ENCODE peak calls at places on chromosomes 5 and 9, in six cellular contexts. A, Y, W, D, K and F are unnamed samples.

GRCh38 chr9:21710792-21711191 is 91.6 kb upstream of the MTAP start:
- DNase-seq in A (no peak), Y (no peak), W (no peak), D (no peak), K (no peak), F (no peak)

GRCh38 chr9:111559000-111559610 is 34.1 kb downstream of the ZNF483 start:
- DNase-seq in A (no peak), Y (no peak), W (no peak), D (no peak), K (no peak), F (no peak)

GRCh38 chr5:140833993-140834392 is at the start of gene PCDHA7:
- DNase-seq in A (no peak), Y (peak; percentile 32), W (no peak), D (no peak), K (peak; percentile 6), F (peak; percentile 16)

GRCh38 chr9:8784813-8785212 is 985.2 kb upstream of the DMAC1 start:
- DNase-seq in A (no peak), Y (no peak), W (no peak), D (no peak), K (no peak), F (no peak)

GRCh38 chr5:108521841-108522506 is 140.1 kb upstream of the FBXL17 start:
- DNase-seq in A (peak; percentile 71), Y (peak; percentile 53), W (peak; percentile 57), D (peak; percentile 18), K (peak; percentile 73), F (peak; percentile 60)

GRCh38 chr9:88730780-88731179 is 195.8 kb downstream of the NXNL2 start:
- DNase-seq in A (no peak), Y (no peak), W (no peak), D (no peak), K (no peak), F (no peak)

GRCh38 chr9:69261636-69262035 is 63.4 kb upstream of the ENTREP1 start:
- DNase-seq in A (no peak), Y (no peak), W (no peak), D (no peak), K (no peak), F (no peak)

GRCh38 chr9:37987467-37987981 is 81.5 kb downstream of the SHB start:
- DNase-seq in A (no peak), Y (no peak), W (no peak), D (no peak), K (peak; percentile 36), F (no peak)

GRCh38 chr5:83001788-83002381 is 75.3 kb downstream of the TMEM167A start:
- DNase-seq in A (no peak), Y (no peak), W (no peak), D (no peak), K (no peak), F (no peak)
- TF ChIP-seq POLR2A in A (no peak), Y (no peak), W (no peak), D (no peak), K (no peak), F (no peak)

GRCh38 chr9:78782234-78782633 is 485.3 kb downstream of the PSAT1 start:
- DNase-seq in A (no peak), Y (no peak), W (no peak), D (no peak), K (no peak), F (no peak)

GRCh38 chr9:78786794-78787193 is 489.9 kb downstream of the PSAT1 start:
- DNase-seq in A (peak; percentile 57), Y (no peak), W (no peak), D (peak; percentile 3), K (no peak), F (no peak)

GRCh38 chr9:78782858-78783257 is 485.9 kb downstream of the PSAT1 start:
- DNase-seq in A (no peak), Y (no peak), W (no peak), D (no peak), K (no peak), F (no peak)

GRCh38 chr9:78781681-78782080 is 484.8 kb downstream of the PSAT1 start:
- DNase-seq in A (no peak), Y (no peak), W (no peak), D (no peak), K (no peak), F (no peak)

GRCh38 chr9:78783743-78784142 is 486.8 kb downstream of the PSAT1 start:
- DNase-seq in A (no peak), Y (no peak), W (no peak), D (no peak), K (no peak), F (peak; percentile 2)
- TF ChIP-seq CTCF in A (peak; percentile 6), Y (no peak), W (no peak), D (no peak), K (no peak), F (peak; percentile 34)

GRCh38 chr5:174384509-174384947 is 339.0 kb downstream of the NSG2 start:
- DNase-seq in A (no peak), Y (no peak), W (no peak), D (no peak), K (no peak), F (peak; percentile 48)
- TF ChIP-seq MYC in A (no peak), Y (no peak), W (no peak), D (no peak), K (no peak), F (no peak)

GRCh38 chr9:129140397-129141065 is 29.3 kb downstream of the PTPA start:
- DNase-seq in A (peak; percentile 16), Y (peak; percentile 56), W (no peak), D (no peak), K (peak; percentile 57), F (peak; percentile 81)
- TF ChIP-seq POLR2A in A (peak; percentile 15), Y (peak; percentile 59), W (peak; percentile 47), D (peak; percentile 41), K (no peak), F (no peak)

GRCh38 chr9:101176384-101176783 is 147.9 kb downstream of the PLPPR1 start:
- DNase-seq in A (no peak), Y (peak; percentile 17), W (no peak), D (no peak), K (peak; percentile 6), F (peak; percentile 35)
- TF ChIP-seq CTCF in A (peak; percentile 17), Y (no peak), W (peak; percentile 26), D (no peak), K (peak; percentile 9), F (peak; percentile 31)

GRCh38 chr5:91175708-91176107 is 207.4 kb downstream of the ARRDC3 start:
- DNase-seq in A (no peak), Y (no peak), W (no peak), D (no peak), K (no peak), F (peak; percentile 17)
- TF ChIP-seq MYC in A (no peak), Y (no peak), W (no peak), D (no peak), K (no peak), F (no peak)

DNA sequence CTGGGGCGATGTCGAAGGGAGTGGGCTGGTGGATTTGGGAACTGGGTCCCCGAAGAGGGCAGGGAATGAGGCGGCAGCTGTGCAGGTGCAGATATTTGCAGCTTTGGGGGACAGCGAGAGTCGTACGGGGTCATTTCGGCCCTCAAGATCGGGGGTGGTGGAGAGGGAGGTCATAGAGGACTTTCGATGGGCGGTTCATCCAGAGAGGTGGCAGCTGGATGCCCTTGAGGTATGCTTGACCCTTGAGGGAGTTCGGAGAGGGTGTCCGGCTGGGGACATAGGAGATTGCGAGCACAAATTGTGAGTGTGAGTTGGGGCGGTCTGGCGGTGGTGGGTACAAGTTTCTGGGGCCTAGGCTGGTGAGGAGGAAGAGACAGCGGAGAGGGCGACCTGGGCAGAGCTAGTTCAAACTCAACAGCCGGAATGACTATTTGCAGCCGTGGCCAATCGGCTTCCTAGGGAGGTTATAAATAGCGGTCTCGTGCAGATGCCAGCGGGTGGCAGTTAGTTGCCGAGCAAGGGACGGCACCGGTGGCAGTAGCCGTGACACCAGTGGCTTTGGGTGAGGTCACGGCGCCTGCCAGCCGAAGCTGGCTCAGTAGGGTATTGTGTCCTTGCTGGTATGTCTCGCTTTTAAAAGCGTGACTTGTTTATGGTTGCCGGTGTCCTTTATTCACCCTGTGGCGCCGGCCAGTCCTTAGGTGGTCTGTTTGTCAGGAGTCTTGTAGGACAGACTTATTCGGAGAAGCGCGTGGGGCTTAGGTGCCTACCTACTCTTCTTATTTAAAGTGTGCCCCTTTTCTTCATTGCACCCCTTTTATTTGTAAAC is 769 bp downstream of the NNT start:
- DNase-seq in A (peak; percentile 63), Y (peak; percentile 31), W (peak; percentile 55), D (no peak), K (peak; percentile 30), F (peak; percentile 90)
- TF ChIP-seq POLR2A in A (no peak), Y (no peak), W (peak; percentile 15), D (no peak), K (no peak), F (peak; percentile 53)

GRCh38 chr5:180116441-180117377 is 45.1 kb upstream of the RNF130 start:
- DNase-seq in A (no peak), Y (peak; percentile 24), W (no peak), D (peak; percentile 67), K (peak; percentile 21), F (no peak)
- TF ChIP-seq CTCF in A (no peak), Y (peak; percentile 76), W (peak; percentile 43), D (peak; percentile 47), K (peak; percentile 52), F (no peak)

GRCh38 chr5:112419596-112420110 is 576 bp upstream of the EPB41L4A start:
- DNase-seq in A (peak; percentile 69), Y (no peak), W (no peak), D (peak; percentile 38), K (peak; percentile 37), F (no peak)

GRCh38 chr5:112418412-112419049 is 546 bp downstream of the EPB41L4A start:
- DNase-seq in A (peak; percentile 42), Y (no peak), W (no peak), D (no peak), K (no peak), F (no peak)

GRCh38 chr5:112419050-112419595 is at the start of gene EPB41L4A:
- DNase-seq in A (peak; percentile 57), Y (no peak), W (no peak), D (peak; percentile 21), K (no peak), F (no peak)

GRCh38 chr5:112420111-112420864 is 1.2 kb upstream of the EPB41L4A start:
- DNase-seq in A (peak; percentile 88), Y (peak; percentile 41), W (peak; percentile 9), D (peak; percentile 86), K (peak; percentile 78), F (peak; percentile 6)

DNA sequence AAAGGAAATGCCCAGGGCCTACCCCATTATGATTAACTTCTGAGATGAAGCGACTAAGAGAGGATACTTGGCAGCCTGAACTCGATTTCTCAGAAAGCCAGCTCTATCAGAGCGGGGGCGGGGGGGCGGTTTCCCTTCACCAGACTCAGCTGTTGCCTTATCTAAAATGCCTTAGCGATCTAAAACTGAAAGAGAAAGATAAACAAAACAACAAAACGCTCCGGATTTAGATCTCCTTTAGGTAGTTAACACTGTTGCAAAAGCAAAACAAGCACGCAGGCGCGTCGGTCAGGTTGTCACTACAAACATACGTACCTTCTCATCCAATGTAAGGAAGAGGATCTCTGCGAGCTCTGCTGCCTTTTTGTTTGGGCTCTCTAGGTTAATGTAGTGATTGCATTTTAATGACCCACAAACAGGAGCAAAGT is 1.1 kb downstream of the EPB41L4A start:
- DNase-seq in A (peak; percentile 80), Y (no peak), W (peak; percentile 11), D (no peak), K (peak; percentile 28), F (no peak)
- TF ChIP-seq MYC in A (no peak), Y (no peak), W (no peak), D (no peak), K (no peak), F (no peak)

GRCh38 chr5:16913187-16913839 is 22.8 kb downstream of the MYO10 start:
- DNase-seq in A (no peak), Y (no peak), W (no peak), D (no peak), K (no peak), F (no peak)
- TF ChIP-seq POLR2A in A (no peak), Y (no peak), W (no peak), D (no peak), K (no peak), F (no peak)